ENCODE peak calls at places on chromosome 3, in eight cellular contexts. G is astrocyte, V is OCI-LY7, M is tibial nerve, I is hepatocyte, W is Peyer's patch, F is fibroblast of lung, A is A549. P is an unnamed sample.

GRCh38 chr3:58487140-58487886 is 4.6 kb upstream of the KCTD6 start:
- DNase-seq in G (peak; percentile 67), V (no peak), M (no peak), I (no peak), W (no peak), F (peak; percentile 55), A (peak; percentile 31), P (no peak)

GRCh38 chr3:194276768-194277546 is 74.2 kb downstream of the CPN2 start:
- DNase-seq in G (peak; percentile 83), V (no peak), M (no peak), I (peak; percentile 67), W (no peak), F (peak; percentile 75), A (no peak), P (no peak)

GRCh38 chr3:111627092-111627491 is 31.9 kb upstream of the ZBED2 start:
- DNase-seq in G (no peak), V (no peak), M (no peak), I (no peak), W (no peak), F (peak; percentile 23), A (no peak), P (no peak)

GRCh38 chr3:150784747-150785125 is 21.8 kb upstream of the SIAH2 start:
- DNase-seq in G (no peak), V (no peak), M (no peak), I (no peak), W (no peak), F (no peak), A (no peak), P (no peak)

GRCh38 chr3:194351080-194351672 is at the start of gene CPN2:
- DNase-seq in G (no peak), V (no peak), M (no peak), I (no peak), W (no peak), F (no peak), A (no peak), P (no peak)

GRCh38 chr3:17639257-17639656 is 103.2 kb downstream of the TBC1D5 start:
- DNase-seq in G (peak; percentile 73), V (no peak), M (no peak), I (no peak), W (no peak), F (peak; percentile 78), A (peak; percentile 83), P (no peak)

GRCh38 chr3:71444028-71444860 is 139.3 kb downstream of the FOXP1 start:
- DNase-seq in G (peak; percentile 84), V (peak; percentile 94), M (peak; percentile 39), I (no peak), W (no peak), F (peak; percentile 60), A (no peak), P (peak; percentile 62)

GRCh38 chr3:133994166-133994910 is 35.4 kb downstream of the SLCO2A1 start:
- DNase-seq in G (no peak), V (no peak), M (no peak), I (no peak), W (no peak), F (no peak), A (no peak), P (no peak)

GRCh38 chr3:11045536-11045935 is 53.0 kb downstream of the SLC6A1 start:
- DNase-seq in G (no peak), V (no peak), M (no peak), I (no peak), W (no peak), F (no peak), A (no peak), P (no peak)

GRCh38 chr3:58022490-58022889 is 14.3 kb downstream of the FLNB start:
- DNase-seq in G (no peak), V (no peak), M (no peak), I (no peak), W (no peak), F (no peak), A (no peak), P (no peak)

GRCh38 chr3:123791417-123791816 is 92.7 kb downstream of the MYLK start:
- DNase-seq in G (peak; percentile 92), V (no peak), M (no peak), I (no peak), W (no peak), F (peak; percentile 95), A (no peak), P (no peak)

GRCh38 chr3:123281406-123281805 is 79.7 kb downstream of the SEC22A start:
- DNase-seq in G (no peak), V (no peak), M (no peak), I (no peak), W (no peak), F (no peak), A (no peak), P (no peak)

DNA sequence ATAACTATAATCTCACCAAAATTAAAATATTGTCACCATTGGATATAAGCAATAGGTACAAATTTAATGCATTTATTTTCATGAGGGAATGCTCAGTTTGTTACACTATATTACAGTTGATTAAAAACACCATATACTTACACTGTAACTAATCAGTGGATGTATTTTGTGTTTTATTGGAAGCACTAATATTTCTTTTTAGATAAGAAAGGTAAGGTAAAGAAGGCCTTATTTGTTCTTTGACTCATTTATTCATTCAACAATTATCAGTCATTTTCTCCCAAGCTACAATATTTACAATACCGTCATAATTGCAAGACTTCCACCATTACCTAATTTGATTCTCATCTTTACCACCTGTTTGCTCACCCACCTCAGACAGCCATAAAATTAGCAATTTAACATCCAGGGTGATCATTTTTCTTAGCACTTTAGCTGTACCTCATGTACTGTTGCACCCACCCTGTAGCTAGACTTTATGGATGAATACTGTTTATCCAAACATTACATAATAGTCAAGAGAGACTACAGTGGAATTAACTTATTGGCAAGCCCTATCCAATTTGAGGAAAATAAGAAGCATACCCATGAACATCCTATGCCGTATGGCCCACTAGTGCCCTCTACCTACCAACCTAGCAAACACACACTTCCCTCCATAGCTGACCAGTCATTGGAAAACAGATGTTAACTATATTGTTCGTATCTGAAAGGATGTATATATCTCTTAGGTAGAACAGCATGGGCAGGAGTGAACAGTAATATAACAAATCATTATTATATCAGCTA is 229.6 kb downstream of the BBX start:
- DNase-seq in G (peak; percentile 9), V (peak; percentile 37), M (no peak), I (peak; percentile 27), W (no peak), F (peak; percentile 51), A (peak; percentile 50), P (no peak)
- TF ChIP-seq CTCF in G (peak; percentile 43), V (peak; percentile 79), M (no peak), I (peak; percentile 54), W (peak; percentile 40), F (peak; percentile 40), A (peak; percentile 45), P (no peak)

GRCh38 chr3:149579838-149580542 is 77.8 kb downstream of the WWTR1 start:
- DNase-seq in G (peak; percentile 88), V (no peak), M (no peak), I (no peak), W (no peak), F (peak; percentile 43), A (no peak), P (no peak)

GRCh38 chr3:149581681-149582349 is 76.0 kb downstream of the WWTR1 start:
- DNase-seq in G (peak; percentile 91), V (no peak), M (no peak), I (peak; percentile 57), W (no peak), F (peak; percentile 84), A (peak; percentile 86), P (no peak)

GRCh38 chr3:149577801-149578200 is 80.0 kb downstream of the WWTR1 start:
- DNase-seq in G (no peak), V (no peak), M (no peak), I (no peak), W (no peak), F (no peak), A (no peak), P (no peak)

GRCh38 chr3:149581248-149581647 is 76.6 kb downstream of the WWTR1 start:
- DNase-seq in G (peak; percentile 76), V (no peak), M (no peak), I (no peak), W (no peak), F (no peak), A (no peak), P (no peak)

GRCh38 chr3:149579161-149579560 is 78.7 kb downstream of the WWTR1 start:
- DNase-seq in G (no peak), V (no peak), M (no peak), I (no peak), W (no peak), F (no peak), A (no peak), P (no peak)
- H3K4me1 ChIP-seq in G (peaks cover 77% of the 10 kb centered on the region), V (no peaks in the 10 kb centered on the region), M (no peaks in the 10 kb centered on the region), I (peaks cover 35% of the 10 kb centered on the region), W (no peaks in the 10 kb centered on the region), F (peaks cover 56% of the 10 kb centered on the region), A (peaks cover 98% of the 10 kb centered on the region), P (no peaks in the 10 kb centered on the region)

DNA sequence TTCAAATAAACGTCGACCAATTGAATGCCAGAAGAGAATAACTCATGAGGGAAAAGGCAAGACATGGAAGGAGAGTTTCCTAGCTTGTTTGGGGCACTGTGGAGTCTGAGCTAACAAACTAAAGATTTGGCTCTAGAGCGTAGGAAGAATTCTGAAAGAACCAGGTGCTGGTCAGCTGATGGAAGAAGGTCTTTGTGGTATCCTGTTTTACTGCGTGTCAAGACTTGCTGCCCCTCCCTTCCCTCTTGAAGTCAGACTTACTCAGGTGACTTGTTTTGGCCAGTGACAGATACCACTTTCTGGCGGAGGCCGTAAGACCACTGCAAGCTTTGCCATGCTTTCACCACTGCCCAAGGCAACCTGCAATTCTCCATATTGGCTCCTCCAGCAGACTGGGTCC is 673 bp upstream of the HCLS1 start:
- DNase-seq in G (no peak), V (peak; percentile 24), M (no peak), I (no peak), W (no peak), F (no peak), A (no peak), P (no peak)
- H3K27ac ChIP-seq in G (no peak overlapping the region), V (peak overlapping the region; percentile 82), M (peak overlapping the region; percentile 65), I (no peak overlapping the region), W (peak overlapping the region; percentile 65), F (no peak overlapping the region), A (no peak overlapping the region), P (peak overlapping the region; percentile 86)

GRCh38 chr3:172836390-172836997 is 86.0 kb downstream of the ECT2 start:
- DNase-seq in G (peak; percentile 23), V (peak; percentile 50), M (peak; percentile 82), I (peak; percentile 57), W (no peak), F (peak; percentile 68), A (peak; percentile 60), P (no peak)
- TF ChIP-seq CTCF in G (peak; percentile 73), V (peak; percentile 89), M (peak; percentile 47), I (peak; percentile 58), W (peak; percentile 58), F (peak; percentile 68), A (peak; percentile 62), P (no peak)

DNA sequence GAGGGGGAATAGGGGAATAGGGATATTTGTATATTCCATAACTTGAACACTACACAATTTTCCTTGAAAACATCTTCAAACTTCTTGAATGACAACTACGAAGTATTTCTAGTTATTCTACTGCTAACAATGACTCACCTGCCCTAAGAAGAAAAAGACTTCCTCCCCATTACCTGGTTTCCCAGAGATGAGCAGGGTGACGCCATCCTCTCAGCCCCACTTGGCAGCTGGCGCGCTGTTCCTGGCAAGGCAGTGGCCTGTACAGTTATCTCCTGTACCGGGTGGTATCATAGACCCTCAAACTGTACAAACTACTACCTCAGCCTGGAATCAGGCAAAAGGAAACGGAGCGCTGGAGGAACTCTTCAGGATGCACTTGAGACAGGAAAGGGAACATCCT is 10.4 kb downstream of the WDR82 start:
- DNase-seq in G (no peak), V (no peak), M (no peak), I (no peak), W (no peak), F (no peak), A (no peak), P (no peak)
- H3K4me1 ChIP-seq in G (no peaks in the 10 kb centered on the region), V (peaks cover 20% of the 10 kb centered on the region), M (no peaks in the 10 kb centered on the region), I (peaks cover 14% of the 10 kb centered on the region), W (peaks cover 7% of the 10 kb centered on the region), F (peaks cover 7% of the 10 kb centered on the region), A (peaks cover 5% of the 10 kb centered on the region), P (peaks cover 75% of the 10 kb centered on the region)

P was measured in CD8-positive, alpha-beta T cell.